ENCODE peak calls at places on chromosome 19, in eight cellular contexts. I, R, W, G, P, B, C and S are unnamed samples.

GRCh38 chr19:10952809-10953208 is 8.0 kb upstream of the SMARCA4 start:
- DNase-seq in C (no peak), I (no peak), P (no peak), W (no peak), B (no peak), G (no peak), R (no peak), S (no peak)

GRCh38 chr19:16896913-16897571 is 8.2 kb downstream of the F2RL3 start:
- DNase-seq in C (peak; percentile 33), P (peak; percentile 91), W (peak; percentile 90), I (peak; percentile 93), B (peak; percentile 95), G (peak; percentile 99), R (peak; percentile 23), S (peak; percentile 85)

GRCh38 chr19:15577184-15577771 is 37.7 kb upstream of the CYP4F8 start:
- DNase-seq in W (no peak), R (no peak), B (no peak), G (no peak), C (no peak), I (no peak), P (no peak), S (no peak)

GRCh38 chr19:55116232-55117062 is 990 bp downstream of the PPP1R12C start:
- DNase-seq in I (peak; percentile 64), P (peak; percentile 56), G (peak; percentile 62), R (peak; percentile 35), W (peak; percentile 76), B (peak; percentile 45), C (no peak), S (peak; percentile 66)

GRCh38 chr19:18387395-18387794 is 1.4 kb downstream of the GDF15 start:
- DNase-seq in P (no peak), R (no peak), I (no peak), G (no peak), W (no peak), B (no peak), C (no peak), S (no peak)

GRCh38 chr19:48424694-48425219 is 21.0 kb upstream of the GRWD1 start:
- DNase-seq in R (no peak), B (peak; percentile 67), P (peak; percentile 66), W (peak; percentile 77), C (no peak), G (peak; percentile 13), I (peak; percentile 76), S (peak; percentile 87)

GRCh38 chr19:3028305-3029069 is 593 bp downstream of the TLE2 start:
- DNase-seq in W (no peak), R (no peak), P (no peak), B (no peak), I (no peak), G (no peak), C (no peak), S (no peak)

GRCh38 chr19:46825731-46826055 is 25.0 kb downstream of the AP2S1 start:
- DNase-seq in W (no peak), R (no peak), P (no peak), B (no peak), I (no peak), G (no peak), C (no peak), S (no peak)

GRCh38 chr19:33280351-33280921 is 21.9 kb downstream of the CEBPA start:
- DNase-seq in W (no peak), I (no peak), R (no peak), C (no peak), G (no peak), B (no peak), P (no peak), S (no peak)

GRCh38 chr19:48271531-48272151 is 1.8 kb downstream of the ZNF114 start:
- DNase-seq in I (peak; percentile 56), C (no peak), G (no peak), B (peak; percentile 46), R (peak; percentile 14), P (peak; percentile 22), W (peak; percentile 68), S (peak; percentile 54)

GRCh38 chr19:36030264-36031148 is 2.2 kb downstream of the CLIP3 start:
- DNase-seq in R (no peak), G (no peak), C (no peak), I (peak; percentile 67), B (no peak), P (no peak), W (peak; percentile 52), S (peak; percentile 36)

GRCh38 chr19:55189424-55189823 is 9.3 kb upstream of the SYT5 start:
- DNase-seq in B (peak; percentile 91), G (no peak), P (peak; percentile 96), W (peak; percentile 97), C (no peak), R (no peak), I (peak; percentile 99), S (peak; percentile 96)

GRCh38 chr19:4437103-4437502 is 20.5 kb downstream of the UBXN6 start:
- DNase-seq in C (no peak), G (no peak), R (no peak), B (no peak), W (no peak), I (no peak), P (no peak), S (no peak)

GRCh38 chr19:55503447-55504251 is 15.4 kb downstream of the SSC5D start:
- DNase-seq in R (peak; percentile 76), P (peak; percentile 84), I (peak; percentile 88), G (peak; percentile 99), B (peak; percentile 90), C (peak; percentile 92), W (peak; percentile 91), S (peak; percentile 96)